ENCODE peak calls at places on chromosomes 13 and 19, in ten cellular contexts. L, S, W, N, V, Z, D, Y, A and Q are unnamed samples.

GRCh38 chr13:84574851-84575250 is 692.6 kb upstream of the SLITRK1 start:
- DNase-seq in L (no peak), S (no peak), W (no peak), N (no peak), V (no peak), Z (no peak), D (no peak), Y (no peak), A (peak), Q (no peak)

GRCh38 chr13:45809810-45810394 is 41.7 kb downstream of the SIAH3 start:
- DNase-seq in L (no peak), S (no peak), W (no peak), N (no peak), V (no peak), Z (no peak), D (no peak), Y (no peak), A (no peak), Q (no peak)

GRCh38 chr13:100306444-100306999 is 217.6 kb downstream of the PCCA start:
- DNase-seq in L (no peak), S (no peak), W (no peak), N (no peak), V (no peak), Z (no peak), D (no peak), Y (no peak), A (no peak), Q (no peak)

GRCh38 chr13:97274782-97275252 is 52.7 kb downstream of the MBNL2 start:
- DNase-seq in L (no peak), S (no peak), W (no peak), N (no peak), V (no peak), Z (no peak), D (no peak), Y (no peak), A (peak), Q (no peak)

GRCh38 chr19:35153701-35154534 is 617 bp upstream of the FXYD5 start:
- DNase-seq in L (peak), S (peak), W (peak), N (no peak), V (peak), Z (no peak), D (no peak), Y (no peak), A (no peak), Q (no peak)

GRCh38 chr19:7191946-7192691 is 102.1 kb downstream of the INSR start:
- DNase-seq in L (no peak), S (no peak), W (no peak), N (no peak), V (no peak), Z (no peak), D (no peak), Y (no peak), A (no peak), Q (no peak)

GRCh38 chr13:98994896-98995295 is 17.0 kb upstream of the DOCK9 start:
- DNase-seq in L (no peak), S (no peak), W (no peak), N (no peak), V (no peak), Z (no peak), D (no peak), Y (no peak), A (no peak), Q (no peak)

GRCh38 chr19:21269813-21270212 is 59.4 kb downstream of the ZNF708 start:
- DNase-seq in L (no peak), S (no peak), W (no peak), N (no peak), V (no peak), Z (no peak), D (no peak), Y (no peak), A (no peak), Q (peak)

GRCh38 chr19:40365613-40366401 is 17.3 kb downstream of the PLD3 start:
- DNase-seq in L (peak), S (peak), W (peak), N (peak), V (peak), Z (peak), D (peak), Y (no peak), A (peak), Q (peak)

GRCh38 chr19:1411255-1412191 is 4.1 kb downstream of the DAZAP1 start:
- DNase-seq in L (no peak), S (no peak), W (no peak), N (no peak), V (no peak), Z (no peak), D (no peak), Y (no peak), A (peak), Q (no peak)

GRCh38 chr13:24502567-24503375 is 9.8 kb downstream of the PARP4 start:
- DNase-seq in L (peak), S (no peak), W (peak), N (no peak), V (no peak), Z (no peak), D (no peak), Y (no peak), A (peak), Q (no peak)

GRCh38 chr19:1875646-1876493 is 9.4 kb downstream of the ABHD17A start:
- DNase-seq in L (peak), S (peak), W (no peak), N (peak), V (peak), Z (peak), D (peak), Y (no peak), A (peak), Q (peak)

GRCh38 chr13:79225487-79226232 is 180.4 kb downstream of the RBM26 start:
- DNase-seq in L (no peak), S (no peak), W (no peak), N (no peak), V (no peak), Z (no peak), D (no peak), Y (no peak), A (no peak), Q (no peak)

GRCh38 chr13:20775961-20776360 is 2.2 kb upstream of the EEF1AKMT1 start:
- DNase-seq in L (no peak), S (no peak), W (no peak), N (no peak), V (no peak), Z (no peak), D (no peak), Y (no peak), A (no peak), Q (no peak)

GRCh38 chr13:114143806-114144605 is 11.6 kb upstream of the RASA3 start:
- DNase-seq in L (no peak), S (peak), W (peak), N (no peak), V (peak), Z (peak), D (no peak), Y (no peak), A (no peak), Q (no peak)

GRCh38 chr13:20348018-20348417 is 115.9 kb upstream of the GJB6 start:
- DNase-seq in L (no peak), S (no peak), W (no peak), N (no peak), V (no peak), Z (no peak), D (no peak), Y (no peak), A (no peak), Q (no peak)

GRCh38 chr19:50434525-50434924 is 1.8 kb downstream of the MYBPC2 start:
- DNase-seq in L (no peak), S (peak), W (no peak), N (no peak), V (no peak), Z (no peak), D (no peak), Y (no peak), A (no peak), Q (no peak)

GRCh38 chr13:66994097-66994496 is 236.0 kb downstream of the PCDH9 start:
- DNase-seq in L (peak), S (peak), W (peak), N (peak), V (peak), Z (no peak), D (no peak), Y (no peak), A (peak), Q (peak)

GRCh38 chr19:5680083-5680436 is 256 bp downstream of the MICOS13 start:
- DNase-seq in L (no peak), S (no peak), W (no peak), N (no peak), V (peak), Z (no peak), D (no peak), Y (no peak), A (peak), Q (no peak)

GRCh38 chr19:48196933-48197665 is 26.6 kb downstream of the ZSWIM9 start:
- DNase-seq in L (no peak), S (peak), W (no peak), N (no peak), V (no peak), Z (no peak), D (no peak), Y (no peak), A (no peak), Q (no peak)

GRCh38 chr13:40096357-40096911 is 441.0 kb downstream of the COG6 start:
- DNase-seq in L (no peak), S (no peak), W (no peak), N (no peak), V (no peak), Z (no peak), D (no peak), Y (no peak), A (no peak), Q (no peak)

GRCh38 chr13:84096221-84096620 is 213.9 kb upstream of the SLITRK1 start:
- DNase-seq in L (no peak), S (no peak), W (no peak), N (no peak), V (no peak), Z (no peak), D (no peak), Y (no peak), A (peak), Q (no peak)

GRCh38 chr19:1290245-1290698 is 4.6 kb downstream of the EFNA2 start:
- DNase-seq in L (no peak), S (no peak), W (no peak), N (no peak), V (no peak), Z (no peak), D (no peak), Y (no peak), A (no peak), Q (no peak)

GRCh38 chr19:1067341-1068103 is 555 bp downstream of the ARHGAP45 start:
- DNase-seq in L (no peak), S (peak), W (no peak), N (no peak), V (no peak), Z (peak), D (no peak), Y (no peak), A (no peak), Q (no peak)

GRCh38 chr13:79548886-79549285 is 67.9 kb downstream of the NDFIP2 start:
- DNase-seq in L (no peak), S (no peak), W (no peak), N (no peak), V (no peak), Z (no peak), D (no peak), Y (no peak), A (peak), Q (no peak)

GRCh38 chr19:40827386-40828247 is 22.6 kb downstream of the CYP2A6 start:
- DNase-seq in L (peak), S (no peak), W (no peak), N (no peak), V (no peak), Z (no peak), D (no peak), Y (no peak), A (no peak), Q (no peak)

GRCh38 chr13:110474713-110475112 is 86.8 kb downstream of the RAB20 start:
- DNase-seq in L (no peak), S (no peak), W (no peak), N (no peak), V (no peak), Z (no peak), D (no peak), Y (no peak), A (peak), Q (no peak)

GRCh38 chr13:51006067-51006800 is 96.6 kb downstream of the RNASEH2B start:
- DNase-seq in L (no peak), S (no peak), W (no peak), N (no peak), V (no peak), Z (no peak), D (peak), Y (no peak), A (no peak), Q (no peak)

GRCh38 chr13:60857698-60858097 is 460.7 kb downstream of the TDRD3 start:
- DNase-seq in L (no peak), S (no peak), W (no peak), N (no peak), V (no peak), Z (no peak), D (no peak), Y (no peak), A (no peak), Q (no peak)

GRCh38 chr19:6187374-6187773 is 51.9 kb downstream of the ACSBG2 start:
- DNase-seq in L (no peak), S (no peak), W (no peak), N (no peak), V (no peak), Z (no peak), D (no peak), Y (no peak), A (no peak), Q (no peak)

GRCh38 chr19:50419580-50420035 is 870 bp downstream of the SPIB start:
- DNase-seq in L (no peak), S (no peak), W (no peak), N (no peak), V (no peak), Z (no peak), D (no peak), Y (no peak), A (no peak), Q (no peak)

GRCh38 chr13:37443538-37443937 is 155.0 kb downstream of the POSTN start:
- DNase-seq in L (no peak), S (no peak), W (no peak), N (no peak), V (no peak), Z (no peak), D (no peak), Y (no peak), A (peak), Q (no peak)

GRCh38 chr13:95073826-95074345 is 227.4 kb downstream of the ABCC4 start:
- DNase-seq in L (no peak), S (no peak), W (no peak), N (no peak), V (no peak), Z (no peak), D (no peak), Y (no peak), A (no peak), Q (no peak)

GRCh38 chr13:42893346-42893745 is 98.7 kb downstream of the EPSTI1 start:
- DNase-seq in L (no peak), S (no peak), W (no peak), N (no peak), V (no peak), Z (no peak), D (peak), Y (no peak), A (peak), Q (no peak)

GRCh38 chr19:35712910-35713845 is 4.6 kb upstream of the KMT2B start:
- DNase-seq in L (no peak), S (peak), W (no peak), N (no peak), V (no peak), Z (no peak), D (no peak), Y (no peak), A (no peak), Q (no peak)

GRCh38 chr19:46579286-46579944 is 21.7 kb upstream of the CALM3 start:
- DNase-seq in L (no peak), S (no peak), W (peak), N (no peak), V (no peak), Z (no peak), D (no peak), Y (no peak), A (no peak), Q (peak)

GRCh38 chr19:7507884-7508283 is 8.0 kb upstream of the ZNF358 start:
- DNase-seq in L (peak), S (peak), W (peak), N (peak), V (peak), Z (peak), D (peak), Y (no peak), A (peak), Q (no peak)

GRCh38 chr19:30225615-30226463 is 146.3 kb upstream of the ZNF536 start:
- DNase-seq in L (no peak), S (no peak), W (peak), N (no peak), V (peak), Z (no peak), D (no peak), Y (no peak), A (no peak), Q (no peak)

GRCh38 chr13:91155512-91156114 is 191.9 kb upstream of the MIR17HG start:
- DNase-seq in L (no peak), S (no peak), W (no peak), N (no peak), V (no peak), Z (no peak), D (no peak), Y (no peak), A (no peak), Q (no peak)

GRCh38 chr19:42086188-42086736 is 10.3 kb downstream of the ZNF574 start:
- DNase-seq in L (no peak), S (no peak), W (no peak), N (no peak), V (no peak), Z (no peak), D (no peak), Y (no peak), A (no peak), Q (no peak)

DNA sequence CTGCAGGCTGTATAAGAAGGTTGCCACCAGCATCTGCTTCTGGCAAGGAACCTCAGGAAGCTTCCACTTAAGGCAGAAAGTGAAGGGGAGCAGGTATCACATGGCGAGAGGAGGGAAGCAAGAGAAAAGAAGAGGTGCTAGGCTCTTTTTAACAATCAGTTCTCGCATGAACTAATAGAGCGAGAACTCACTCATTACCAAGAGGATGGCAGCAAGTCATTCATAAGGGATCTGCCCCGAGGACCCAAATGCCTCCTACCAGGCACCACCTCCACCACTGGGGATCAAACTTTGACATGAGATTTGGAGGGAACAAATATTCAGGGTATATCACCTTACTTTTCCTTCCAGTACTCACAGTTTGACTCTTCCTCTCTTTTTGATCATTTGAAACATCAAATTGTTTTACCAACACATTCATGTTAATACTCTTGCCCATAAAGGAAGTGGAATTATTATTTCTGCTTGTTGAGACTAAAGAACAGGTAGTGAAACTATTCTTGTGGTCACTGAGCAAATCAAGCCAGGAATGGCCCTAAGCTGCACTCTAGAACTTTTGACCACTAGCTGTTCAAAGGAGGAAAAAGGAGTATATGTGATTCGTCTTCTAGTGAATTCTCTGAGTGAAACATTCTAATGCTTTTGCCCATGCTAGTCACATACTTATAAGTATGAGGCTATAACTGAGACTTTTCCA is 45.0 kb downstream of the LACC1 start:
- DNase-seq in L (no peak), S (no peak), W (no peak), N (no peak), V (no peak), Z (no peak), D (no peak), Y (no peak), A (no peak), Q (no peak)
- TF ChIP-seq POLR2A in L (no peak), S (no peak), W (no peak), N (no peak), V (no peak), Z (no peak), D (no peak), Y (no peak), A (no peak), Q (no peak)

DNA sequence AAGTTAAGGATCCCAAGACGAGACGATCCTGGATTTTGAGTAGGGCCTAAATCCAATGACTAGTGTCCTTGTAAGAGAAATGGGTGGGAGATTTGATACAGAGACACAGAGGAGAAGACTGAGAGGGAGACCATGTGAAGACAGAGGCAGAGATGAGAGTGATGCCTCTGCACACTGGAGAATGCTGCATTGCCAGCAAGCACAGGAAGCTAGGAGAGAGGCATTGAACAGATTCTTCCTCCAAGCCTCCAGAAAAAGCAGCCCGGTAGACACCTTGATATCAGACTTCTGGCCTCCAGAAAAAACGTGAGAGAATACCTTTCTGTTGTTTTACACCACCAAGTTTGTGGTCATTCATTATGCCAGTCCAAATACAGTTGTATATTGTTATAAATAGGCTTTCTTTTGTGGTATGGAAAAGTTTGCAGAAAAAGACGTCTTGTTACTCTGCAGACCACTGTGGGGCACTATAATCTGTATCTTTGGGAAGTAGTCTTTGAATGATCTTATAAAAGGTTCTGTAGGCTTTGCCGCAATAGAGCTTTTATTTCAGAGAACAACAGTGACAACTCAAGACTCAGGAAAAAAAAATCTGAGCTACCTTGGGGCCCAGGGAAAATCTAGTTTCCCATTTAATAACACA is 17.9 kb upstream of the RFC3 start:
- DNase-seq in L (no peak), S (no peak), W (no peak), N (no peak), V (no peak), Z (no peak), D (no peak), Y (no peak), A (peak), Q (no peak)
- TF ChIP-seq CTCF in L (no peak), S (peak), W (no peak), N (peak), V (peak), Z (no peak), D (peak), Y (no peak), A (peak), Q (no peak)

GRCh38 chr13:104868806-104869205 is 1666.7 kb downstream of the EFNB2 start:
- DNase-seq in L (no peak), S (no peak), W (no peak), N (no peak), V (no peak), Z (no peak), D (no peak), Y (no peak), A (no peak), Q (no peak)
- TF ChIP-seq POLR2A in L (no peak), S (no peak), W (no peak), N (no peak), V (no peak), Z (no peak), D (no peak), Y (no peak), A (no peak), Q (no peak)

DNA sequence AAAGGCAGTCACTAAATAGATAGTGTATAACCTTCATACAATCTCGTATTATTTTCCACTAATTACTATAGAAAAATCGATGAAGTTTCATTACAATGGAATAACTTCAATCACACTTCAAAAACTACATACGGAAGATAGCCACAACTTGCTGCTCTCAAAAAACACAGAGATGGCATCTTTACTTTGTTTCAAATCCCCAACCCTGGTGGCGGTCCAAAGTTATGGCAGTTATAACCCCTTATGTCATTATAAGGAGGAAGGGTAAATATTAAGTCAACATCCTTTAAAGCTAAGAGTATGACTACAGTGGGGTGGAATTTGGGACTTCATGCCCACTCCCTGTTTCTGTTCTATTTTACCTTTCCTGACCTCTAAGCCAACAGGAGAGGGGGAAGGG is 146.5 kb downstream of the LACC1 start:
- DNase-seq in L (no peak), S (no peak), W (no peak), N (no peak), V (no peak), Z (no peak), D (no peak), Y (no peak), A (no peak), Q (no peak)
- TF ChIP-seq CTCF in L (no peak), S (no peak), W (no peak), N (no peak), V (no peak), Z (no peak), D (no peak), Y (no peak), A (no peak), Q (no peak)

DNA sequence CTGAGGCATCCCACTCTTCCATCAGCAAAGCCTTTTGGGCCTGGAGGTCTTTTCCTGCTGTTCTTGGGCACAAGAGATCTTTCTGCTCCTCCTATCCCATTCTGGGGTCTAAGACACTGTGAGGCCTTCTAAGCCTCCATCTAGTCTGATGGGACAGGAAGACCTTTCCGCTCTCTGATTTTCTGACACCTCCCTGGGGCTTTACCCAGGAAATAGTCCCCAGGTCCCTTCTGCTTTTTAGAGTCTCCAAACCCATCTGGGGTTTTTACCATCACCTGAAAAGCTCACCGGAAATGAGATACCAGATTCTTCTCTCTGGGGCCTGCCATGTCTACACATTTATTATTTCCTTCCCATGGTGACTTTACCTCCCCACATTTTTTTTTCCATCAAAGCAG is 21.1 kb downstream of the CLEC17A start:
- DNase-seq in L (no peak), S (no peak), W (no peak), N (no peak), V (no peak), Z (no peak), D (no peak), Y (no peak), A (no peak), Q (no peak)
- TF ChIP-seq POLR2A in L (no peak), S (no peak), W (no peak), N (no peak), V (no peak), Z (no peak), D (no peak), Y (no peak), A (no peak), Q (no peak)